ENCODE peak calls at places on chromosome 14, in ten cellular contexts. One of them, this sample, is unnamed. For H3K4me1, the result is how much of the 10 kb centered on the place peaks cover.

GRCh38 chr14:95446470-95446869 is 70.0 kb downstream of the SYNE3 start:
- DNase-seq in breast epithelium: no peak
- DNase-seq in prostate gland: no peak
- DNase-seq in esophagus squamous epithelium: no peak
- DNase-seq in gastrocnemius medialis: no peak
- DNase-seq in adrenal gland: no peak
- DNase-seq in right lobe of liver: no peak
- DNase-seq in spleen: no peak
- DNase-seq in A549: no peak
- DNase-seq in ovary: no peak
- DNase-seq in this sample: no peak

GRCh38 chr14:44712095-44712822 is 205.2 kb upstream of the FSCB start:
- DNase-seq in breast epithelium: no peak
- DNase-seq in ovary: no peak
- DNase-seq in gastrocnemius medialis: no peak
- DNase-seq in A549: no peak
- DNase-seq in prostate gland: no peak
- DNase-seq in right lobe of liver: no peak
- DNase-seq in esophagus squamous epithelium: no peak
- DNase-seq in spleen: no peak
- DNase-seq in adrenal gland: no peak
- DNase-seq in this sample: no peak

GRCh38 chr14:33408291-33408690 is 469.6 kb downstream of the NPAS3 start:
- DNase-seq in ovary: no peak
- DNase-seq in right lobe of liver: no peak
- DNase-seq in breast epithelium: no peak
- DNase-seq in esophagus squamous epithelium: no peak
- DNase-seq in spleen: no peak
- DNase-seq in gastrocnemius medialis: no peak
- DNase-seq in A549: no peak
- DNase-seq in prostate gland: no peak
- DNase-seq in adrenal gland: no peak
- DNase-seq in this sample: no peak

GRCh38 chr14:69313176-69313575 is 53.2 kb downstream of the GALNT16 start:
- DNase-seq in spleen: peak
- DNase-seq in gastrocnemius medialis: no peak
- DNase-seq in ovary: no peak
- DNase-seq in adrenal gland: peak
- DNase-seq in esophagus squamous epithelium: no peak
- DNase-seq in breast epithelium: no peak
- DNase-seq in prostate gland: no peak
- DNase-seq in right lobe of liver: no peak
- DNase-seq in A549: no peak
- DNase-seq in this sample: no peak

GRCh38 chr14:24251880-24252288 is 9.5 kb upstream of the TINF2 start:
- DNase-seq in gastrocnemius medialis: no peak
- DNase-seq in A549: no peak
- DNase-seq in breast epithelium: no peak
- DNase-seq in esophagus squamous epithelium: no peak
- DNase-seq in adrenal gland: no peak
- DNase-seq in spleen: no peak
- DNase-seq in ovary: peak
- DNase-seq in right lobe of liver: no peak
- DNase-seq in prostate gland: no peak
- DNase-seq in this sample: no peak

GRCh38 chr14:102140027-102140749 is 491 bp downstream of the WDR20 start:
- DNase-seq in prostate gland: peak
- DNase-seq in esophagus squamous epithelium: no peak
- DNase-seq in ovary: no peak
- DNase-seq in adrenal gland: peak
- DNase-seq in gastrocnemius medialis: peak
- DNase-seq in spleen: peak
- DNase-seq in right lobe of liver: peak
- DNase-seq in A549: peak
- DNase-seq in breast epithelium: no peak
- DNase-seq in this sample: peak

GRCh38 chr14:89357655-89358297 is 59.3 kb downstream of the FOXN3 start:
- DNase-seq in spleen: no peak
- DNase-seq in esophagus squamous epithelium: no peak
- DNase-seq in prostate gland: no peak
- DNase-seq in gastrocnemius medialis: no peak
- DNase-seq in A549: no peak
- DNase-seq in adrenal gland: no peak
- DNase-seq in right lobe of liver: no peak
- DNase-seq in ovary: no peak
- DNase-seq in breast epithelium: no peak
- DNase-seq in this sample: no peak

GRCh38 chr14:41073544-41073943 is 533.1 kb upstream of the LRFN5 start:
- DNase-seq in breast epithelium: no peak
- DNase-seq in right lobe of liver: no peak
- DNase-seq in esophagus squamous epithelium: no peak
- DNase-seq in prostate gland: no peak
- DNase-seq in spleen: no peak
- DNase-seq in ovary: no peak
- DNase-seq in adrenal gland: no peak
- DNase-seq in A549: no peak
- DNase-seq in gastrocnemius medialis: no peak
- DNase-seq in this sample: no peak

GRCh38 chr14:31411218-31411727 is 9.1 kb downstream of the HEATR5A start:
- DNase-seq in gastrocnemius medialis: no peak
- DNase-seq in spleen: no peak
- DNase-seq in ovary: no peak
- DNase-seq in esophagus squamous epithelium: no peak
- DNase-seq in breast epithelium: no peak
- DNase-seq in adrenal gland: no peak
- DNase-seq in A549: no peak
- DNase-seq in right lobe of liver: no peak
- DNase-seq in prostate gland: no peak
- DNase-seq in this sample: no peak

GRCh38 chr14:105294142-105294597 is 6.6 kb downstream of the BRF1 start:
- DNase-seq in spleen: peak
- DNase-seq in gastrocnemius medialis: no peak
- DNase-seq in prostate gland: no peak
- DNase-seq in breast epithelium: no peak
- DNase-seq in A549: no peak
- DNase-seq in right lobe of liver: no peak
- DNase-seq in adrenal gland: peak
- DNase-seq in esophagus squamous epithelium: no peak
- DNase-seq in ovary: no peak
- DNase-seq in this sample: no peak

GRCh38 chr14:22383515-22384166 is 205.4 kb downstream of the DAD1 start:
- DNase-seq in gastrocnemius medialis: no peak
- DNase-seq in ovary: no peak
- DNase-seq in spleen: no peak
- DNase-seq in A549: no peak
- DNase-seq in esophagus squamous epithelium: no peak
- DNase-seq in adrenal gland: no peak
- DNase-seq in right lobe of liver: no peak
- DNase-seq in breast epithelium: no peak
- DNase-seq in prostate gland: no peak
- DNase-seq in this sample: peak

GRCh38 chr14:52950410-52950897 is 396 bp downstream of the FERMT2 start:
- DNase-seq in esophagus squamous epithelium: no peak
- DNase-seq in ovary: peak
- DNase-seq in right lobe of liver: peak
- DNase-seq in adrenal gland: peak
- DNase-seq in prostate gland: peak
- DNase-seq in spleen: peak
- DNase-seq in A549: peak
- DNase-seq in gastrocnemius medialis: peak
- DNase-seq in breast epithelium: peak
- DNase-seq in this sample: peak

GRCh38 chr14:50937325-50937724 is 7.0 kb downstream of the PYGL start:
- DNase-seq in spleen: no peak
- DNase-seq in right lobe of liver: no peak
- DNase-seq in breast epithelium: no peak
- DNase-seq in esophagus squamous epithelium: no peak
- DNase-seq in A549: no peak
- DNase-seq in adrenal gland: no peak
- DNase-seq in ovary: no peak
- DNase-seq in gastrocnemius medialis: no peak
- DNase-seq in prostate gland: no peak
- DNase-seq in this sample: no peak

GRCh38 chr14:73696466-73697390 is 17.5 kb downstream of the PNMA1 start:
- DNase-seq in right lobe of liver: no peak
- DNase-seq in A549: peak
- DNase-seq in adrenal gland: no peak
- DNase-seq in prostate gland: no peak
- DNase-seq in esophagus squamous epithelium: no peak
- DNase-seq in spleen: no peak
- DNase-seq in gastrocnemius medialis: peak
- DNase-seq in ovary: no peak
- DNase-seq in breast epithelium: no peak
- DNase-seq in this sample: no peak

GRCh38 chr14:81062816-81063215 is 107.4 kb downstream of the TSHR start:
- DNase-seq in right lobe of liver: no peak
- DNase-seq in ovary: no peak
- DNase-seq in adrenal gland: no peak
- DNase-seq in prostate gland: no peak
- DNase-seq in A549: peak
- DNase-seq in breast epithelium: no peak
- DNase-seq in esophagus squamous epithelium: no peak
- DNase-seq in gastrocnemius medialis: no peak
- DNase-seq in spleen: no peak
- DNase-seq in this sample: no peak

GRCh38 chr14:33669111-33669510 is 281.8 kb downstream of the EGLN3 start:
- DNase-seq in A549: no peak
- DNase-seq in breast epithelium: no peak
- DNase-seq in spleen: no peak
- DNase-seq in prostate gland: no peak
- DNase-seq in esophagus squamous epithelium: no peak
- DNase-seq in right lobe of liver: no peak
- DNase-seq in ovary: no peak
- DNase-seq in gastrocnemius medialis: no peak
- DNase-seq in adrenal gland: no peak
- DNase-seq in this sample: no peak

GRCh38 chr14:71789005-71789404 is 143.2 kb upstream of the RGS6 start:
- DNase-seq in ovary: no peak
- DNase-seq in breast epithelium: no peak
- DNase-seq in A549: no peak
- DNase-seq in gastrocnemius medialis: no peak
- DNase-seq in adrenal gland: no peak
- DNase-seq in prostate gland: no peak
- DNase-seq in spleen: no peak
- DNase-seq in right lobe of liver: no peak
- DNase-seq in esophagus squamous epithelium: no peak
- DNase-seq in this sample: no peak

GRCh38 chr14:32043624-32044023 is 33.5 kb upstream of the ARHGAP5 start:
- DNase-seq in gastrocnemius medialis: no peak
- DNase-seq in breast epithelium: no peak
- DNase-seq in prostate gland: no peak
- DNase-seq in ovary: no peak
- DNase-seq in adrenal gland: no peak
- DNase-seq in A549: no peak
- DNase-seq in right lobe of liver: no peak
- DNase-seq in esophagus squamous epithelium: no peak
- DNase-seq in spleen: no peak
- DNase-seq in this sample: no peak

GRCh38 chr14:100434033-100434601 is 111.0 kb downstream of the SLC25A47 start:
- DNase-seq in A549: no peak
- DNase-seq in breast epithelium: no peak
- DNase-seq in spleen: no peak
- DNase-seq in prostate gland: no peak
- DNase-seq in adrenal gland: peak
- DNase-seq in esophagus squamous epithelium: no peak
- DNase-seq in gastrocnemius medialis: no peak
- DNase-seq in ovary: no peak
- DNase-seq in right lobe of liver: no peak
- DNase-seq in this sample: no peak
- H3K4me1 ChIP-seq in A549: under half
- H3K4me1 ChIP-seq in breast epithelium: under half
- H3K4me1 ChIP-seq in spleen: under half
- H3K4me1 ChIP-seq in prostate gland: under half
- H3K4me1 ChIP-seq in adrenal gland: under half
- H3K4me1 ChIP-seq in esophagus squamous epithelium: under half
- H3K4me1 ChIP-seq in gastrocnemius medialis: under half
- H3K4me1 ChIP-seq in ovary: under half
- H3K4me1 ChIP-seq in right lobe of liver: under half
- H3K4me1 ChIP-seq in this sample: under half

DNA sequence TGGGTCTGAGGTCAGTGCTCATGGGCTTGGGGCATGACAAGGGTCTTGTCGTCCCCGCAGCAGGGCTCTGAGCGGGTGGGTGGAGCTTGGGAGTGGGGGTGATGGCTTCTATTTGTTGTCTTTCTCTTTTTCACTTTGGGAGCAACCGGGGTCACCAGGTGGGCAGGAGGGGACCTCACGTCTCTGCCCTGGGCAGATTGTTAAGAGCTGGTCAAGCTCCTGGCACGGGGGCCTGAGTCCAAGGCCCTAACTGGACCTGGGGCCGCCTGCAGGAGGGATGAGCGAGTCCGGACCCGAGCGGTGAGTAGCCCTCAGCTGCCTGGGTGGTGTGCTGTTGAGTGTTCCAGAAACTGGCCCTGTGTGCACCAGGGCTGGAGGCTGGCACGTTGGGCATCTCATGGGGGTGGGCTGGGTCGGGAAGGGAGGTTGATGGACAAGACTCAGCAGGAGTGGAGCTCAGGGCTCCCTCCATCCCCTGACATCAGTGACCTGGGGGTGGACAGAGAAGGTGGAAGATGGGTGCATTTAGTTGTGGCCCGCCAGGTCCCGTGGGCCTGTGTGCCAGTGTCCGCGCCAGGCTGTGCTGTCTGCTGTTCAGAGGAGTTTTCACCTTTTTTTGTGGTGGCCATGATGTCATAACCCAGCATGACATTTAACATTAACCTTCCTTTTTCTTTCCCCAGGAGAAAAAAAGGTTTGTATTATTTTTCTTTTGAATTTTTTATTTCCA is 27.5 kb downstream of the RTL1 start:
- DNase-seq in gastrocnemius medialis: no peak
- DNase-seq in esophagus squamous epithelium: no peak
- DNase-seq in adrenal gland: no peak
- DNase-seq in A549: no peak
- DNase-seq in breast epithelium: no peak
- DNase-seq in right lobe of liver: peak
- DNase-seq in ovary: peak
- DNase-seq in spleen: peak
- DNase-seq in prostate gland: no peak
- DNase-seq in this sample: no peak
- TF ChIP-seq CTCF in gastrocnemius medialis: no peak
- TF ChIP-seq CTCF in esophagus squamous epithelium: no peak
- TF ChIP-seq CTCF in adrenal gland: no peak
- TF ChIP-seq CTCF in A549: no peak
- TF ChIP-seq CTCF in breast epithelium: no peak
- TF ChIP-seq CTCF in right lobe of liver: no peak
- TF ChIP-seq CTCF in ovary: no peak
- TF ChIP-seq CTCF in spleen: no peak
- TF ChIP-seq CTCF in prostate gland: no peak
- TF ChIP-seq CTCF in this sample: no peak

GRCh38 chr14:90383731-90384542 is 12.9 kb upstream of the CALM1 start:
- DNase-seq in gastrocnemius medialis: peak
- DNase-seq in adrenal gland: peak
- DNase-seq in breast epithelium: peak
- DNase-seq in spleen: peak
- DNase-seq in ovary: peak
- DNase-seq in esophagus squamous epithelium: no peak
- DNase-seq in right lobe of liver: peak
- DNase-seq in prostate gland: peak
- DNase-seq in A549: no peak
- DNase-seq in this sample: peak
- TF ChIP-seq POLR2A in gastrocnemius medialis: no peak
- TF ChIP-seq POLR2A in adrenal gland: peak
- TF ChIP-seq POLR2A in breast epithelium: no peak
- TF ChIP-seq POLR2A in spleen: no peak
- TF ChIP-seq POLR2A in ovary: no peak
- TF ChIP-seq POLR2A in esophagus squamous epithelium: no peak
- TF ChIP-seq POLR2A in right lobe of liver: no peak
- TF ChIP-seq POLR2A in prostate gland: no peak
- TF ChIP-seq POLR2A in A549: no peak
- TF ChIP-seq POLR2A in this sample: no peak

GRCh38 chr14:61602733-61603077 is 92.6 kb upstream of the HIF1A start:
- DNase-seq in esophagus squamous epithelium: no peak
- DNase-seq in prostate gland: no peak
- DNase-seq in breast epithelium: no peak
- DNase-seq in A549: no peak
- DNase-seq in right lobe of liver: no peak
- DNase-seq in spleen: no peak
- DNase-seq in adrenal gland: no peak
- DNase-seq in gastrocnemius medialis: no peak
- DNase-seq in ovary: no peak
- DNase-seq in this sample: no peak
- H3K4me1 ChIP-seq in esophagus squamous epithelium: under half
- H3K4me1 ChIP-seq in prostate gland: under half
- H3K4me1 ChIP-seq in breast epithelium: under half
- H3K4me1 ChIP-seq in A549: under half
- H3K4me1 ChIP-seq in right lobe of liver: under half
- H3K4me1 ChIP-seq in spleen: half or more
- H3K4me1 ChIP-seq in adrenal gland: under half
- H3K4me1 ChIP-seq in gastrocnemius medialis: under half
- H3K4me1 ChIP-seq in ovary: under half
- H3K4me1 ChIP-seq in this sample: under half

This sample was measured in transverse colon.